ENCODE peak calls at places on chromosomes 16 and 17, in six cellular contexts. N is GM12891; D is iPS-NIHi11; E is T-helper 1 cell; X is activated gamma-delta T cell treated with anti-CD3 and anti-CD28 coated beads, Interleukin-2, amount 50 U/mL, for 16 hours; Q is mucosa of gallbladder. W is an unnamed sample.

GRCh38 chr17:17021194-17021863 is 20.9 kb upstream of the MPRIP start:
- DNase-seq in Q (peak; percentile 64), X (no peak), E (no peak), D (peak; percentile 67), N (no peak), W (peak; percentile 86)

GRCh38 chr17:45311406-45311761 is 5.4 kb downstream of the MAP3K14 start:
- DNase-seq in N (no peak), D (no peak), Q (no peak), E (no peak), X (no peak), W (no peak)

GRCh38 chr16:28167221-28167620 is 44.5 kb downstream of the XPO6 start:
- DNase-seq in D (no peak), N (no peak), X (no peak), Q (no peak), E (no peak), W (no peak)

GRCh38 chr16:81220369-81220768 is 18.1 kb upstream of the BCO1 start:
- DNase-seq in E (no peak), N (no peak), X (no peak), D (no peak), Q (no peak), W (no peak)

GRCh38 chr17:83126275-83126930 is 47.0 kb downstream of the METRNL start:
- DNase-seq in D (no peak), N (no peak), E (no peak), X (no peak), Q (no peak), W (no peak)

GRCh38 chr17:17363638-17364337 is 60.6 kb downstream of the NT5M start:
- DNase-seq in Q (no peak), E (no peak), X (no peak), N (no peak), D (no peak), W (no peak)

GRCh38 chr16:3065742-3066439 is 451 bp downstream of the IL32 start:
- DNase-seq in Q (no peak), D (peak; percentile 7), X (no peak), E (no peak), N (no peak), W (no peak)

GRCh38 chr16:62406387-62406786 is 370.1 kb upstream of the CDH8 start:
- DNase-seq in E (no peak), D (no peak), Q (no peak), N (no peak), X (no peak), W (no peak)

GRCh38 chr17:2335726-2336214 is 487 bp downstream of the TSR1 start:
- DNase-seq in D (peak; percentile 17), N (no peak), E (no peak), Q (no peak), X (no peak), W (peak; percentile 21)

GRCh38 chr16:73365010-73365409 is 317.1 kb upstream of the ZFHX3 start:
- DNase-seq in D (no peak), N (no peak), E (no peak), X (no peak), Q (peak; percentile 14), W (peak; percentile 74)